ENCODE peak calls at places on chromosomes 3 and 15, in ten cellular contexts. One of them, this sample, is unnamed.

GRCh38 chr3:65836047-65836446 is 202.7 kb downstream of the MAGI1 start:
- DNase-seq in endothelial cell: no peak
- DNase-seq in brain microvascular endothelial cell: no peak
- DNase-seq in ovary: no peak
- DNase-seq in IMR-90: peak
- DNase-seq in foreskin fibroblast: peak
- DNase-seq in activated B cell treated with CpG ODN at 0.5 μM for 24 hours: no peak
- DNase-seq in GM10248: no peak
- DNase-seq in HepG2: no peak
- DNase-seq in adrenal gland: no peak
- DNase-seq in this sample: no peak

GRCh38 chr15:67196672-67197363 is 57.6 kb downstream of the AAGAB start:
- DNase-seq in brain microvascular endothelial cell: no peak
- DNase-seq in HepG2: no peak
- DNase-seq in endothelial cell: no peak
- DNase-seq in adrenal gland: no peak
- DNase-seq in activated B cell treated with CpG ODN at 0.5 μM for 24 hours: no peak
- DNase-seq in ovary: no peak
- DNase-seq in IMR-90: peak
- DNase-seq in foreskin fibroblast: peak
- DNase-seq in GM10248: no peak
- DNase-seq in this sample: peak

GRCh38 chr3:46490338-46491084 is 7.3 kb upstream of the RTP3 start:
- DNase-seq in foreskin fibroblast: peak
- DNase-seq in endothelial cell: no peak
- DNase-seq in brain microvascular endothelial cell: peak
- DNase-seq in adrenal gland: no peak
- DNase-seq in HepG2: no peak
- DNase-seq in IMR-90: peak
- DNase-seq in GM10248: no peak
- DNase-seq in activated B cell treated with CpG ODN at 0.5 μM for 24 hours: no peak
- DNase-seq in ovary: no peak
- DNase-seq in this sample: no peak

GRCh38 chr3:40771112-40771511 is 246.4 kb downstream of the ZNF621 start:
- DNase-seq in adrenal gland: no peak
- DNase-seq in GM10248: no peak
- DNase-seq in HepG2: no peak
- DNase-seq in IMR-90: no peak
- DNase-seq in endothelial cell: no peak
- DNase-seq in brain microvascular endothelial cell: no peak
- DNase-seq in ovary: no peak
- DNase-seq in activated B cell treated with CpG ODN at 0.5 μM for 24 hours: no peak
- DNase-seq in foreskin fibroblast: no peak
- DNase-seq in this sample: no peak

GRCh38 chr3:121463745-121464144 is 82.0 kb downstream of the POLQ start:
- DNase-seq in foreskin fibroblast: no peak
- DNase-seq in GM10248: no peak
- DNase-seq in IMR-90: no peak
- DNase-seq in HepG2: no peak
- DNase-seq in brain microvascular endothelial cell: no peak
- DNase-seq in endothelial cell: no peak
- DNase-seq in ovary: no peak
- DNase-seq in activated B cell treated with CpG ODN at 0.5 μM for 24 hours: no peak
- DNase-seq in adrenal gland: no peak
- DNase-seq in this sample: no peak

GRCh38 chr3:8988791-8989558 is 25.7 kb upstream of the RAD18 start:
- DNase-seq in ovary: no peak
- DNase-seq in activated B cell treated with CpG ODN at 0.5 μM for 24 hours: no peak
- DNase-seq in HepG2: no peak
- DNase-seq in GM10248: no peak
- DNase-seq in adrenal gland: no peak
- DNase-seq in IMR-90: no peak
- DNase-seq in endothelial cell: no peak
- DNase-seq in brain microvascular endothelial cell: no peak
- DNase-seq in foreskin fibroblast: no peak
- DNase-seq in this sample: no peak

GRCh38 chr3:30751610-30752299 is 142.7 kb downstream of the GADL1 start:
- DNase-seq in foreskin fibroblast: peak
- DNase-seq in activated B cell treated with CpG ODN at 0.5 μM for 24 hours: peak
- DNase-seq in adrenal gland: peak
- DNase-seq in ovary: no peak
- DNase-seq in endothelial cell: peak
- DNase-seq in HepG2: peak
- DNase-seq in brain microvascular endothelial cell: peak
- DNase-seq in GM10248: peak
- DNase-seq in IMR-90: peak
- DNase-seq in this sample: peak

GRCh38 chr3:113055201-113055600 is 64.4 kb downstream of the GTPBP8 start:
- DNase-seq in adrenal gland: no peak
- DNase-seq in activated B cell treated with CpG ODN at 0.5 μM for 24 hours: no peak
- DNase-seq in GM10248: no peak
- DNase-seq in brain microvascular endothelial cell: no peak
- DNase-seq in ovary: no peak
- DNase-seq in endothelial cell: no peak
- DNase-seq in foreskin fibroblast: no peak
- DNase-seq in IMR-90: no peak
- DNase-seq in HepG2: no peak
- DNase-seq in this sample: no peak

GRCh38 chr3:195198424-195199346 is 72.3 kb downstream of the XXYLT1 start:
- DNase-seq in IMR-90: no peak
- DNase-seq in adrenal gland: peak
- DNase-seq in brain microvascular endothelial cell: no peak
- DNase-seq in foreskin fibroblast: no peak
- DNase-seq in ovary: no peak
- DNase-seq in endothelial cell: no peak
- DNase-seq in HepG2: peak
- DNase-seq in activated B cell treated with CpG ODN at 0.5 μM for 24 hours: no peak
- DNase-seq in GM10248: no peak
- DNase-seq in this sample: no peak

GRCh38 chr3:177802151-177802900 is 605.0 kb upstream of the TBL1XR1 start:
- DNase-seq in brain microvascular endothelial cell: no peak
- DNase-seq in endothelial cell: no peak
- DNase-seq in IMR-90: peak
- DNase-seq in foreskin fibroblast: peak
- DNase-seq in HepG2: no peak
- DNase-seq in adrenal gland: peak
- DNase-seq in GM10248: no peak
- DNase-seq in ovary: no peak
- DNase-seq in activated B cell treated with CpG ODN at 0.5 μM for 24 hours: no peak
- DNase-seq in this sample: peak

GRCh38 chr15:45635191-45635638 is 386 bp downstream of the SQOR start:
- DNase-seq in endothelial cell: peak
- DNase-seq in HepG2: peak
- DNase-seq in foreskin fibroblast: peak
- DNase-seq in activated B cell treated with CpG ODN at 0.5 μM for 24 hours: peak
- DNase-seq in ovary: peak
- DNase-seq in brain microvascular endothelial cell: no peak
- DNase-seq in IMR-90: no peak
- DNase-seq in adrenal gland: peak
- DNase-seq in GM10248: peak
- DNase-seq in this sample: no peak

GRCh38 chr3:62833538-62833937 is 41.7 kb downstream of the CADPS start:
- DNase-seq in ovary: no peak
- DNase-seq in foreskin fibroblast: peak
- DNase-seq in HepG2: peak
- DNase-seq in brain microvascular endothelial cell: no peak
- DNase-seq in IMR-90: no peak
- DNase-seq in GM10248: peak
- DNase-seq in activated B cell treated with CpG ODN at 0.5 μM for 24 hours: no peak
- DNase-seq in endothelial cell: no peak
- DNase-seq in adrenal gland: no peak
- DNase-seq in this sample: peak

GRCh38 chr3:136135039-136135802 is 60.9 kb downstream of the MSL2 start:
- DNase-seq in endothelial cell: peak
- DNase-seq in adrenal gland: no peak
- DNase-seq in ovary: no peak
- DNase-seq in HepG2: no peak
- DNase-seq in brain microvascular endothelial cell: peak
- DNase-seq in foreskin fibroblast: no peak
- DNase-seq in activated B cell treated with CpG ODN at 0.5 μM for 24 hours: no peak
- DNase-seq in IMR-90: no peak
- DNase-seq in GM10248: no peak
- DNase-seq in this sample: peak

GRCh38 chr15:74620636-74621545 is 5.3 kb downstream of the CLK3 start:
- DNase-seq in activated B cell treated with CpG ODN at 0.5 μM for 24 hours: peak
- DNase-seq in endothelial cell: peak
- DNase-seq in brain microvascular endothelial cell: peak
- DNase-seq in adrenal gland: peak
- DNase-seq in ovary: no peak
- DNase-seq in foreskin fibroblast: peak
- DNase-seq in IMR-90: peak
- DNase-seq in GM10248: peak
- DNase-seq in HepG2: peak
- DNase-seq in this sample: peak

GRCh38 chr15:96160269-96160668 is 170.2 kb upstream of the NR2F2 start:
- DNase-seq in foreskin fibroblast: peak
- DNase-seq in HepG2: no peak
- DNase-seq in adrenal gland: peak
- DNase-seq in activated B cell treated with CpG ODN at 0.5 μM for 24 hours: no peak
- DNase-seq in endothelial cell: no peak
- DNase-seq in GM10248: no peak
- DNase-seq in IMR-90: peak
- DNase-seq in brain microvascular endothelial cell: peak
- DNase-seq in ovary: peak
- DNase-seq in this sample: peak

GRCh38 chr3:196686436-196686835 is 25.6 kb downstream of the CEP19 start:
- DNase-seq in adrenal gland: no peak
- DNase-seq in ovary: no peak
- DNase-seq in foreskin fibroblast: peak
- DNase-seq in brain microvascular endothelial cell: no peak
- DNase-seq in activated B cell treated with CpG ODN at 0.5 μM for 24 hours: no peak
- DNase-seq in HepG2: no peak
- DNase-seq in GM10248: no peak
- DNase-seq in endothelial cell: no peak
- DNase-seq in IMR-90: no peak
- DNase-seq in this sample: no peak

GRCh38 chr3:124209426-124209825 is 217.5 kb upstream of the ROPN1 start:
- DNase-seq in brain microvascular endothelial cell: no peak
- DNase-seq in adrenal gland: no peak
- DNase-seq in GM10248: no peak
- DNase-seq in endothelial cell: no peak
- DNase-seq in activated B cell treated with CpG ODN at 0.5 μM for 24 hours: no peak
- DNase-seq in foreskin fibroblast: no peak
- DNase-seq in ovary: no peak
- DNase-seq in IMR-90: no peak
- DNase-seq in HepG2: no peak
- DNase-seq in this sample: no peak
- TF ChIP-seq CTCF in brain microvascular endothelial cell: no peak
- TF ChIP-seq CTCF in adrenal gland: no peak
- TF ChIP-seq CTCF in GM10248: no peak
- TF ChIP-seq CTCF in endothelial cell: no peak
- TF ChIP-seq CTCF in activated B cell treated with CpG ODN at 0.5 μM for 24 hours: no peak
- TF ChIP-seq CTCF in foreskin fibroblast: no peak
- TF ChIP-seq CTCF in ovary: no peak
- TF ChIP-seq CTCF in IMR-90: no peak
- TF ChIP-seq CTCF in HepG2: no peak
- TF ChIP-seq CTCF in this sample: no peak

DNA sequence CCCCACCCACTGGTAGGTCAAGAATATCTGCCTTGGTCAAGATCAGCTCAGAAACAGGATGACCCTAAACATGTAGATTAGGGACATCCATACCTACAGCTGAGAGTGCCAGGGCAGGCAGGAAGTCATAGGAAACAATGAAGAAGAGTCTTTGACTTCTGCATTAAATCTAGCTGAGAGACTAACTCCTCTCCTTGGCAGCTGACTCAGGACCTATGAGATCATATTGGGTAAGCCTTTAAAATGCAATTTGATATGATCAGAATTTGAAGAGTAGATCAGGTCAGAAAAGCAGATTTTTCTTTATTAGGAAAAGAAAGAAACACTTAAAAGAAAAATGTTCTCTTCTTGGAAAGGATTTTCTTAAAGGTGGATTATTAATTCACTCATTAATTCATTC is 35.5 kb upstream of the GSK3B start:
- DNase-seq in ovary: no peak
- DNase-seq in adrenal gland: no peak
- DNase-seq in IMR-90: peak
- DNase-seq in endothelial cell: no peak
- DNase-seq in GM10248: no peak
- DNase-seq in foreskin fibroblast: peak
- DNase-seq in HepG2: no peak
- DNase-seq in brain microvascular endothelial cell: no peak
- DNase-seq in activated B cell treated with CpG ODN at 0.5 μM for 24 hours: no peak
- DNase-seq in this sample: no peak
- TF ChIP-seq CTCF in ovary: no peak
- TF ChIP-seq CTCF in adrenal gland: no peak
- TF ChIP-seq CTCF in IMR-90: no peak
- TF ChIP-seq CTCF in endothelial cell: no peak
- TF ChIP-seq CTCF in GM10248: no peak
- TF ChIP-seq CTCF in foreskin fibroblast: no peak
- TF ChIP-seq CTCF in HepG2: no peak
- TF ChIP-seq CTCF in brain microvascular endothelial cell: no peak
- TF ChIP-seq CTCF in activated B cell treated with CpG ODN at 0.5 μM for 24 hours: no peak
- TF ChIP-seq CTCF in this sample: no peak

GRCh38 chr3:141277451-141277850 is 45.8 kb downstream of the PXYLP1 start:
- DNase-seq in ovary: no peak
- DNase-seq in activated B cell treated with CpG ODN at 0.5 μM for 24 hours: no peak
- DNase-seq in foreskin fibroblast: no peak
- DNase-seq in brain microvascular endothelial cell: no peak
- DNase-seq in adrenal gland: peak
- DNase-seq in endothelial cell: no peak
- DNase-seq in HepG2: no peak
- DNase-seq in IMR-90: no peak
- DNase-seq in GM10248: no peak
- DNase-seq in this sample: no peak
- TF ChIP-seq CTCF in ovary: no peak
- TF ChIP-seq CTCF in activated B cell treated with CpG ODN at 0.5 μM for 24 hours: no peak
- TF ChIP-seq CTCF in foreskin fibroblast: no peak
- TF ChIP-seq CTCF in brain microvascular endothelial cell: no peak
- TF ChIP-seq CTCF in adrenal gland: no peak
- TF ChIP-seq CTCF in endothelial cell: no peak
- TF ChIP-seq CTCF in HepG2: no peak
- TF ChIP-seq CTCF in IMR-90: no peak
- TF ChIP-seq CTCF in GM10248: no peak
- TF ChIP-seq CTCF in this sample: no peak

DNA sequence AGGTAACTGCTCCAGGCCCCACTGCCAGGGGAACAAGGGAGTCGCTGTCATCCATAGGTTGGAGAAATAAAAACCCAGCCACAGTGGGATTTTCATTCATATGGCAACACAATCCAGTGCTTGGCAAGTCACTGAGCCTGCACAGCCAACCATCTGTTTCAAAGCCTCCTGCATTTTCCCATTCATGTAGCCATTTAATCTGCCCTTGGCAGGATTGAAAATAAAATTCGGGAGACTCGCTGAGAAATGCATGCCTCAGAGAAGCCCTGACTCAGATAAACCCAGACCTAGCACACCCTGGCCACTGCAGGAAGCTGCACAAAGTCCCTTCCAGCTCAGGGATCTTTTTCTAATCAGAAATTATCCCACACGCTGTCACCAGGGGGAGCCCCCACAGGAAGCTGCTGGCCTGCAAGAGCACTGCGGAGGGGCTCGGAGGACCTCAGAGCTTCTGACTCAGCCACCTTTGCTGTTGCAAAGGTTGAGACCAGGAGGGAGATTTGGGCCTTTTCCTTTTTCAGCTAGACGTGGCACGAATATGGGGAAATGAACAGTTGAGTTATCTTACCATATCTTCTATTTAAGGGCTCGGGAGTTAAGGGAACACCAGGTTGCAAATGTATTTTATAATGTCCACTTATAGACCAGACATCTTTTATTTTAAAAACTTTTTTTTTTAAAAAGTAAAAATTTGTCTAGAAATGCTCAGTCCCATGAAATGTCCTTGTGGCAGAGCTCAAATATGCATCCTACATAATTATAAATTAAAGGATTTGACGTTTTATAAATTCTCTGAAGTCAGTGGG is 103.4 kb upstream of the VEPH1 start:
- DNase-seq in adrenal gland: peak
- DNase-seq in ovary: no peak
- DNase-seq in brain microvascular endothelial cell: peak
- DNase-seq in foreskin fibroblast: peak
- DNase-seq in IMR-90: peak
- DNase-seq in activated B cell treated with CpG ODN at 0.5 μM for 24 hours: peak
- DNase-seq in endothelial cell: peak
- DNase-seq in HepG2: peak
- DNase-seq in GM10248: peak
- DNase-seq in this sample: peak
- TF ChIP-seq CTCF in adrenal gland: peak
- TF ChIP-seq CTCF in ovary: peak
- TF ChIP-seq CTCF in brain microvascular endothelial cell: peak
- TF ChIP-seq CTCF in foreskin fibroblast: peak
- TF ChIP-seq CTCF in IMR-90: peak
- TF ChIP-seq CTCF in activated B cell treated with CpG ODN at 0.5 μM for 24 hours: no peak
- TF ChIP-seq CTCF in endothelial cell: peak
- TF ChIP-seq CTCF in HepG2: peak
- TF ChIP-seq CTCF in GM10248: peak
- TF ChIP-seq CTCF in this sample: peak